ENCODE peak calls at places on chromosomes 7 and 10, in four cellular contexts. N, D, G and S are unnamed samples.

GRCh38 chr10:89521368-89521767 is 14.0 kb downstream of the SLC16A12 start:
- DNase-seq in D (no peak), G (peak), N (no peak), S (no peak)

GRCh38 chr7:45703911-45704682 is 129.9 kb downstream of the ADCY1 start:
- DNase-seq in N (peak), D (no peak), G (no peak), S (no peak)

GRCh38 chr7:2129376-2130375 is 103.1 kb downstream of the MAD1L1 start:
- DNase-seq in D (no peak), G (no peak), N (no peak), S (no peak)

GRCh38 chr7:106608664-106609063 is 52.3 kb downstream of the CCDC71L start:
- DNase-seq in D (no peak), N (peak), G (no peak), S (no peak)

GRCh38 chr7:156655983-156656382 is 15.4 kb downstream of the RNF32 start:
- DNase-seq in D (no peak), N (no peak), G (no peak), S (no peak)

GRCh38 chr10:114304566-114305421 is 65.7 kb downstream of the VWA2 start:
- DNase-seq in G (no peak), N (peak), D (no peak), S (peak)

GRCh38 chr7:115297651-115298050 is 375.8 kb downstream of the MDFIC start:
- DNase-seq in N (no peak), G (peak), D (peak), S (peak)

GRCh38 chr10:57624066-57624465 is 643.6 kb downstream of the IPMK start:
- DNase-seq in G (no peak), D (no peak), N (no peak), S (peak)

GRCh38 chr7:149529136-149529718 is 31.6 kb upstream of the ZNF746 start:
- DNase-seq in G (no peak), D (no peak), N (no peak), S (peak)

GRCh38 chr10:105879396-105879795 is 1238.3 kb downstream of the SORCS3 start:
- DNase-seq in N (no peak), D (no peak), G (no peak), S (no peak)

GRCh38 chr10:89591111-89591795 is 53.8 kb downstream of the PANK1 start:
- DNase-seq in G (no peak), D (peak), N (no peak), S (no peak)

DNA sequence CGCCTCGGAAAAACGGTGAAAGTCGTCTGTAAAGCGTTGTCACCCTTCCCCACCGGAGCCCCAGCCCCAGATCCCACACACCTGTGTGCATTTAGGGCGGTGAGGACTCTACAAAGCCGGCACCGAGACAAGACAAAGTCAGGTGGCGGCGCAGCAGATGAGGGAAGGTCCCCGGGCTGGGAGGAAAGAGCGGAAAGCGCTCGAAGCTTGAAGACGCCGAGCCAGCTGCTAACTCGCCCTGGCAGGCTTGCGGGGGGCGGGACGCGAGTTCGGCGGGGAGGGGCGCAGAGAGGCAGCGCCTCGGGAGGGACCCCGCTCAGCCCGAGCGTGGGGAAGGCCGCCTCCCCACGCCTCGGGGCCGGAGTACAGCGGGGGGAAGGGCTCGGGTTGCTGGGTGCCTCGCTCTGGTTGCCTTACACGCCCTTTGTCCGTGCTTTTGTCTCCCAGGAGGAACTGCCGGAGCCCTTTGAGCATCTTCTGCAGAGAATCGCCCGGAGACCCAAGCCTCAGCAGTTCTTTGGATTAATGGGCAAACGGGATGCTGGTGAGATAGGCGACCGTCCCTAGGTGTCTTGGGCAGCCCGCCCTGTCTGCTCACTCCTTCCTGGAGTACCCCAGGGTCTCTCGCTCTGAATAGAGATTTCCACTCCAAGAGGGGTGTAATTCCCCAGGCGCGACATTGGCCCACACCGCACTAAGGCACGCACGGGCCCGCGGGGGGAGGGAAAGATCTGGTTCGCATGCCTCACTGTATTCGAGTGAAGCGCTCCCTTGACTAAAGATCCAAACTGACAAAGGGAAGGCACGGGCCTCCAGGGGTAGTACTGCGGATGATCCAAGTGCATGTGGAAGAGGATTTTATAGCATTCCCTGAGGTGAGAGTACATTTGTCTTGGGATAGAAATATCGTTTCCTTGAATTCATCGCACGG is 1.7 kb downstream of the TAC1 start:
- DNase-seq in D (no peak), N (no peak), G (no peak), S (peak)
- H3K4me3 ChIP-seq in D (no peak), N (peak), G (no peak), S (no peak)

DNA sequence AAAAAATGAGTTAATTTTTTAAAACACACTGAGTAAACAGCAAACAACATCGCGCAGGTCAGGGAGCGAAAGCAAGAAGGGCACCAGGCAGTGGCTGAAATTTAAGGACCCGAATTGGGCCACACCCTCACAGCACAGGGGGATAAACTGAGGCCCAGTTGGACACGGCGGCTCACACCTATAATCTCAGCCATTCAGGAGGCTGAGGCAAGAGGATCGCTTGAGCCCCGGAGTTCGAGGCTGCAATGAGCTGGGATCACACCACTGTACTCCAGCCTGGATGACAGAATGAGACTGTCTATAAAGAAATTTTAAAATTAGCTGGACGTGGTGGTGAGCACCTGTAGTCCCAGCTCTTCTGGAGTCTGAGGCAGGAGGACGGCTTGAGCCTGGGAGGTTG is 69.6 kb downstream of the PDGFA start:
- DNase-seq in N (no peak), D (no peak), G (no peak), S (no peak)
- TF ChIP-seq CTCF in N (no peak), D (no peak), G (no peak), S (no peak)

GRCh38 chr10:35445150-35445884 is 109.0 kb downstream of the CCNY start:
- DNase-seq in N (no peak), G (no peak), D (no peak), S (no peak)
- H3K4me3 ChIP-seq in N (no peak), G (no peak), D (no peak), S (no peak)

GRCh38 chr10:104308439-104308903 is 29.8 kb downstream of the ITPRIP start:
- DNase-seq in N (no peak), D (no peak), G (no peak), S (no peak)

GRCh38 chr10:104306897-104307296 is 31.4 kb downstream of the ITPRIP start:
- DNase-seq in G (no peak), N (no peak), D (peak), S (no peak)

GRCh38 chr10:104311184-104311720 is 27.0 kb downstream of the ITPRIP start:
- DNase-seq in D (no peak), N (no peak), G (no peak), S (no peak)

GRCh38 chr10:104307576-104308438 is 30.5 kb downstream of the ITPRIP start:
- DNase-seq in D (peak), G (no peak), N (no peak), S (no peak)

GRCh38 chr10:104309980-104310978 is 28.0 kb downstream of the ITPRIP start:
- DNase-seq in N (no peak), D (peak), G (peak), S (no peak)
- TF ChIP-seq CTCF in N (no peak), D (no peak), G (no peak), S (no peak)

DNA sequence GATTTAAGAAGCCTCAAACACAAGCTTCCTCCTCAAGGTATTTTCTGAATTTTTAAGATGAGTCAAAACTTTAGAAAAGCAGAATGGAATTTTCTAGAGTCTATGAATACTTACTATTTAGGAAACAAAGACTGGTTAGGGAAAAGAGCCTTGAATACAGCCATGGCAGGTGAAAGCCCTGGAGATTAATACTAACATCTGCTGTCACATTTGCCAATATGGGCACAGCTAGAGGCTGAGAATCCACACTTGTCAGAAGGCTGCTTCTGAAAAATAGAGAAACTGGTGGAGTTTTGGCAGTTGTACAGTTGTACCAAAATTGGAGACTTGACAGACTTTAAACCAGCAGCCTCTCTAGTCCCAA is 24.3 kb upstream of the CNNM1 start:
- DNase-seq in G (no peak), N (no peak), D (no peak), S (no peak)
- H3K4me3 ChIP-seq in G (no peak), N (no peak), D (no peak), S (no peak)

GRCh38 chr7:108094933-108095710 is 35.0 kb downstream of the LAMB4 start:
- DNase-seq in D (peak), G (peak), N (peak), S (peak)
- TF ChIP-seq CTCF in D (no peak), G (no peak), N (no peak), S (peak)

DNA sequence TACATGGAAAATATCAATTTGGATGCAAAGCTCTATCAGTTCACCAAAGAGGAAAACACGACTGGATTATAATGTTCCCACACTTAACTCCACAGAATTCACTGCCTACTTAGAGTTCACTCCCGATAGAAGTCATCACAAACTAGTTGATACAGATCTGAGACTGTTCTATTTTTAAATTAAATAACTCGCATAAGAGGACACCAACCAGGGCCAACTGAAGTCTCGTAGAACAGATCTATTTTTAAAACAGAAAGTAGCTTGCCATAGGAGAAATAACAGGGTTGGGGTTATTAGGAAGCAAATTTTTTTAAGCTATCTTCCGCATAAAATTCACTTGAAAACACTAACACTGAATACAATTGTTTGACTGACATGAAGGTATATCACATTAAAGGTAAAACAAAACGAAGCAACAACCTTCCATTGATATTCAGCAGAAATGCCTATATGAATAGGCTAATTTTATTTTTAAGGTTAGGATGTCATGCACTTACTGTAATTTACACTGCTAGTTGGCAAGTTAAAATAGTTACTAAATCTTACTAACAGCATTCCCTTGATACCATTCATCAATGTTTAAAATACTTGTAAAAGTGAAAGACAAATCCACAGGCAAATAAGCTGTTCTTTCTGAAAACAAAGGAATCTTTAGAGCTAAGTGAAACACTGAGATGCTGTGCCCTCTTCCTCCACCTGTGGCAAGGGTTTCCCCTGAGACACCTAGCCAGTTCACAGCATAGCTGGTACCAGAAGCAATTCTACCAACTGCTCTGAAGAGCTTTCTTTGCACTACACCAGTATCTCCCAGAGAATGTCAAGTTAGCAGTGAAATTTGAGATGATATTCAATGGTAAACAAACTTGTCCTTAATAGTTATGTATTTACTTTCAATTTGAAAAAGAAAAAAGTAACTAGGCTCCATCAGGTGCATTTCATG is 186.7 kb upstream of the ANK3 start:
- DNase-seq in D (no peak), N (no peak), G (no peak), S (no peak)
- H3K4me3 ChIP-seq in D (no peak), N (no peak), G (no peak), S (no peak)

GRCh38 chr10:122053314-122053713 is 64.4 kb downstream of the TACC2 start:
- DNase-seq in G (no peak), N (no peak), D (no peak), S (no peak)

GRCh38 chr10:122052702-122053101 is 63.7 kb downstream of the TACC2 start:
- DNase-seq in N (no peak), G (peak), D (no peak), S (peak)

GRCh38 chr10:122056431-122057094 is 67.6 kb downstream of the TACC2 start:
- DNase-seq in N (peak), D (no peak), G (no peak), S (peak)

GRCh38 chr10:122055252-122055651 is 66.3 kb downstream of the TACC2 start:
- DNase-seq in G (no peak), D (no peak), N (no peak), S (no peak)

DNA sequence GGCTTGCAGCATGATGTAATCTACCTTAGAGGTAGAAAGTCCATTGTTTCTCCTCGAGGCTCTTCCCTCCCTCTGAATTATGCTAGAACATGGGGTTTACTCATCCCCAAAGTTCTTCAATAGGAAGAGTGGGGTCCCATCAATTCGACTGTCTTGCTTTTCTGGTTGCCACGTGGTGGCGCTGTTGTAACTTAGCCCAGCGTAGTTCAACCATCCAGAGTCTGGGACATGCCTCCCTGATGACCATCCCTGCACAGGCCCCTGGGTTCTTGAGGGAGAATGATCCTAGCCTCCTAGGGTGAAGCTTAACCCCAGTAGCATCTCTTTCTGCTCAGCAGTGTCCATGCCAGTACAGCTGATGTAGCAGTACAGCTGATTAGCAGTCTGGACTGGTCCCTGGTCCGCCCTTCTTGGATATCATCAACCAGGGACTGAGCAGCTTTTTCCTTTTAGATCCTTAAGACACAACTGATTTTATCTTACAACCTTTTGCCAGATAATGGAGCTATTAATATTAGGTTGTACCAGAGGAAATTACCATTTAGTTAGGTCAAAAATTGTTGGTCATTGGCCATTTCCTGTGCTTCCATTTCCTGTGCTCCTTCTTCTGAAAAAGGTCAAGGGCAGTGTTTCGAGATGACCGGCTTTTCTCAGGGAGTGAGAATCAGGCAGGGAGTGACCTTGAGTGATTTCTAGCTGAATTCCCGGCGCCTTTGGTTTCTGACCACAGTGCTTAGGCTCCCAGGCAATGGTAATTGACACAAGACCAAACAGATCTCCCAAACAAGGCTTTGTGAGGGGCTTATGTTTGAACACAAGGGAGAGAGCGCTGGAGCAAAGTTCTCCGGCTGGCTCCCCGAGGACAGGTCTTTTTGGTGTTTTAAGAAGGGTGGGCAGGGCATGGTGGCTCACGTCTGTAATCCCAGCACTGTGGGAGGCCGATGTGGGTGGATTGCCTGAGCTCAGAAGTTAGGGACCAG is 65.4 kb downstream of the TACC2 start:
- DNase-seq in D (peak), G (peak), N (peak), S (peak)
- TF ChIP-seq CTCF in D (peak), G (peak), N (peak), S (peak)

DNA sequence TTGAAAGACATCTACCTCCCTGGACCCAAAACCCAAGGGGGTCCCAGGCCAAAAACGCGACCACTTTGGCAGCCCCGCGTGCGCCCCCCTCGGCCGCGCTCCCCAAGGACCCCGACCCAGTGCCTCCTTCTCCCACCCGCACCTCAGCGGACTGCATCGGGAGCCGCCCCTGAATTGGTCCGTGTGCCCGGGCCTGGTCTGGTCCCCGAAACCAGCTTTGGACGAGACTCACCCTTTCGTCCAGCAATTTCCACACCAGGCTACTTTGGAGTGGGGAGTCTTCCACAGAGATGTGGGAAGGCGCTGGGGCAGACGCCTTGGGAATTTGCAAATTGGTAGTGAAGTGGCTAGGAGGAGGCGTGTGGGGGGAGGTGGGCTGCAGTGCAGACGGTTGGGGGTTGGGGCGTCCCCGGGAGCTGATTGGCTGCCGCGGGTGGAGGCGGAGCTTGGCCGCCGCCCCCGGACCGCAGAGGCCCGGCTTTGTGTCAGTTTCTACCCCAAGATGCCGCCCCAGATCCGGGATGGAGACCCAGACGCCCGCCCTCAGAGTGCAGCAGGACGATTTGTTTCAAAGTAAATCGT is 16.9 kb downstream of the TCAF1 start:
- DNase-seq in N (peak), G (peak), D (peak), S (peak)
- H3K4me3 ChIP-seq in N (peak), G (peak), D (peak), S (peak)